ENCODE peak calls at places on chromosomes 16 and 17, in seven cellular contexts. One of them, this sample, is unnamed. For H3K4me1, the result is how much of the 10 kb centered on the place peaks cover.

GRCh38 chr16:65002265-65002664 is 119.6 kb downstream of the CDH11 start:
- DNase-seq in pancreas: no peak
- DNase-seq in gastrocnemius medialis: no peak
- DNase-seq in left lung: no peak
- DNase-seq in breast epithelium: no peak
- DNase-seq in uterus: no peak
- DNase-seq in vagina: no peak
- DNase-seq in this sample: no peak

GRCh38 chr16:88289001-88289400 is 93.8 kb upstream of the ZNF469 start:
- DNase-seq in left lung: no peak
- DNase-seq in vagina: no peak
- DNase-seq in gastrocnemius medialis: no peak
- DNase-seq in pancreas: no peak
- DNase-seq in uterus: no peak
- DNase-seq in breast epithelium: no peak
- DNase-seq in this sample: no peak

GRCh38 chr17:47652570-47652969 is 2.9 kb downstream of the KPNB1 start:
- DNase-seq in left lung: no peak
- DNase-seq in vagina: no peak
- DNase-seq in pancreas: no peak
- DNase-seq in uterus: no peak
- DNase-seq in breast epithelium: no peak
- DNase-seq in gastrocnemius medialis: no peak
- DNase-seq in this sample: no peak

GRCh38 chr16:75265911-75266701 is 14.7 kb upstream of the BCAR1 start:
- DNase-seq in uterus: peak
- DNase-seq in pancreas: peak
- DNase-seq in breast epithelium: peak
- DNase-seq in vagina: no peak
- DNase-seq in left lung: peak
- DNase-seq in gastrocnemius medialis: peak
- DNase-seq in this sample: no peak

GRCh38 chr17:74457146-74457819 is 9.2 kb upstream of the CD300A start:
- DNase-seq in uterus: peak
- DNase-seq in vagina: no peak
- DNase-seq in breast epithelium: peak
- DNase-seq in gastrocnemius medialis: no peak
- DNase-seq in left lung: peak
- DNase-seq in pancreas: peak
- DNase-seq in this sample: peak

GRCh38 chr16:15597822-15598647 is 44.9 kb downstream of the MARF1 start:
- DNase-seq in vagina: no peak
- DNase-seq in gastrocnemius medialis: peak
- DNase-seq in pancreas: no peak
- DNase-seq in left lung: no peak
- DNase-seq in breast epithelium: no peak
- DNase-seq in uterus: no peak
- DNase-seq in this sample: no peak

GRCh38 chr16:82758904-82759303 is 132.1 kb downstream of the CDH13 start:
- DNase-seq in vagina: no peak
- DNase-seq in left lung: no peak
- DNase-seq in gastrocnemius medialis: no peak
- DNase-seq in uterus: no peak
- DNase-seq in pancreas: no peak
- DNase-seq in breast epithelium: no peak
- DNase-seq in this sample: no peak

GRCh38 chr17:28763804-28764266 is 20.0 kb downstream of the TRAF4 start:
- DNase-seq in gastrocnemius medialis: peak
- DNase-seq in vagina: no peak
- DNase-seq in left lung: no peak
- DNase-seq in breast epithelium: peak
- DNase-seq in uterus: peak
- DNase-seq in pancreas: peak
- DNase-seq in this sample: peak

GRCh38 chr16:12811441-12812198 is 7.9 kb upstream of the CPPED1 start:
- DNase-seq in left lung: no peak
- DNase-seq in breast epithelium: no peak
- DNase-seq in vagina: no peak
- DNase-seq in uterus: no peak
- DNase-seq in gastrocnemius medialis: no peak
- DNase-seq in pancreas: no peak
- DNase-seq in this sample: no peak

GRCh38 chr17:48995871-48996695 is 1.1 kb upstream of the IGF2BP1 start:
- DNase-seq in left lung: no peak
- DNase-seq in gastrocnemius medialis: no peak
- DNase-seq in pancreas: no peak
- DNase-seq in uterus: no peak
- DNase-seq in vagina: peak
- DNase-seq in breast epithelium: no peak
- DNase-seq in this sample: no peak

GRCh38 chr16:84607694-84608093 is 10.2 kb downstream of the COTL1 start:
- DNase-seq in breast epithelium: no peak
- DNase-seq in pancreas: no peak
- DNase-seq in left lung: no peak
- DNase-seq in gastrocnemius medialis: no peak
- DNase-seq in vagina: no peak
- DNase-seq in uterus: no peak
- DNase-seq in this sample: no peak

GRCh38 chr16:53089434-53090270 is 34.9 kb downstream of the CHD9 start:
- DNase-seq in left lung: no peak
- DNase-seq in uterus: peak
- DNase-seq in vagina: no peak
- DNase-seq in gastrocnemius medialis: no peak
- DNase-seq in pancreas: no peak
- DNase-seq in breast epithelium: no peak
- DNase-seq in this sample: no peak
- H3K4me1 ChIP-seq in left lung: half or more
- H3K4me1 ChIP-seq in uterus: under half
- H3K4me1 ChIP-seq in vagina: half or more
- H3K4me1 ChIP-seq in gastrocnemius medialis: half or more
- H3K4me1 ChIP-seq in pancreas: under half
- H3K4me1 ChIP-seq in breast epithelium: under half
- H3K4me1 ChIP-seq in this sample: under half

DNA sequence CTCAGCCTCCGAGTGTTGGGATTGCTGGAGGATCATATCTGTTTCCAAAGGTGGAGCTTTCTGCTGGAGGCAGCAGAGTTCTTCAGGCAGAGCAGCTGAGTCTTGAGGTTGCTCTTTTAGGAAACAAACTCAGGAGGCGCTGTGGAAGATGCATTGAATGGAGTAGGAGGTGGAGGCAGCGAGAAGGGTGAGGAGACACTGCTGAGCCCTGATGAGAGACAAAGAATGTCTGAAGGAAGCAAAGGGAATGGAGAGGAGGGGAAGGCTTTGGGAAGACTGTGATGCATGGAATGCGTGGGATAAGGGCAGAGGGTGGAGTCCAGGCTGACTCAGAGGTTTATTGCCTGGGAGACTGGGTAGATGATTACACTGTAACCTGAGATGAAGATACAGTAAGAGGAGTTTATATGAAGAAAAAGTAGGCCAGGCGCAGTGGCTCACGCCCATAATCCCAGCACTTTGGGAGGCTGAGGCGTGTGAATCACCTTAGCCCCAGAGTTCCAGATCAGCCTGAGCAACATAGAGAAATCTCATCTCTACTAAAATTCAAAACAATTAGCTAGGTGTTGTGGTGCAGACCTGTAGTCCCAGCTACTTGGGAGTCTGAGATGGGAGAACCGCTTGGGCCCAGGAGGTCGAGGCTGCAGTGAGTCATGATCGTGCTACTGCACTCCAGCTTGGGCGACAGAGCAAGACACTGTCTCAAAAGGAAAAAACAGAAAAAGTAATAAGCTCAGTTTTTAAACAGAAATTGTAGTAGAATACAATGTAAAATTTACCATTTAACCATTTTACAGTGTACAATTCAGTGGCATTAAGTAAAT is 17.8 kb upstream of the TMEM219 start:
- DNase-seq in uterus: peak
- DNase-seq in breast epithelium: no peak
- DNase-seq in vagina: no peak
- DNase-seq in gastrocnemius medialis: no peak
- DNase-seq in left lung: no peak
- DNase-seq in pancreas: peak
- DNase-seq in this sample: no peak
- H3K4me3 ChIP-seq in uterus: no peak
- H3K4me3 ChIP-seq in breast epithelium: no peak
- H3K4me3 ChIP-seq in vagina: no peak
- H3K4me3 ChIP-seq in gastrocnemius medialis: no peak
- H3K4me3 ChIP-seq in left lung: no peak
- H3K4me3 ChIP-seq in pancreas: no peak
- H3K4me3 ChIP-seq in this sample: no peak

DNA sequence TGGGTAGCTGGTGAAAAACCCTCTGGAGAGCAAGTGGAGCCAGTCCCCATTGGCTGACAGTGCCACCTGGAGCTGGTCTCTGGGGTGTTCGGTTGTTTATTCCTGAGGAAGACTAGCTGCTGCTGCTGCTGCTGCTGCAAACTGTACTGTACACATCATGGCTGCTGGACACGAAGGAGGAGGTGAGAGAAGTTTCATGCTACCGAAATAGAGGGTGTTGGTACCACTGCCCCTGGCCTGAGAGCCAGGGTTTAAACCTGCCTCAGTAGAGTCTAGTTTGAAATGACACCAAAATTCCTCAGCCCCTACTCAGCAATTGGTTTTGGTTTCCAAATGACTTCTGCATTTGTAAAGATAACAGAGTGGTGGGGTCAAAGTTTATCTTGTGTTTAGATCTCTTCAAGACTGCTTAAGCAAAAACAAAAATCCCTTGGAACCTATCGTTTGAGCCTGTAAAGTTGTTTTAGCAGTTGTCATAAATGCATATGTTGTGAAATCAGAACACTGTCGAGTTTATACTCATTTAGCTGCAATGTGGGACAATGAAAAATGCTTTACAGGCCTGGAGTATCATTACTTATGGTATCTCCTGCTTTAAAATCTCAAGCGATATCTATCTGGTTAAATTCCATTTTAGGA is 40.8 kb downstream of the CYB5B start:
- DNase-seq in pancreas: no peak
- DNase-seq in uterus: no peak
- DNase-seq in gastrocnemius medialis: no peak
- DNase-seq in breast epithelium: no peak
- DNase-seq in vagina: no peak
- DNase-seq in left lung: no peak
- DNase-seq in this sample: no peak
- TF ChIP-seq CTCF in pancreas: no peak
- TF ChIP-seq CTCF in uterus: no peak
- TF ChIP-seq CTCF in gastrocnemius medialis: no peak
- TF ChIP-seq CTCF in breast epithelium: no peak
- TF ChIP-seq CTCF in vagina: no peak
- TF ChIP-seq CTCF in left lung: no peak
- TF ChIP-seq CTCF in this sample: no peak

GRCh38 chr16:28261916-28262315 is 30.4 kb upstream of the SBK1 start:
- DNase-seq in breast epithelium: no peak
- DNase-seq in uterus: no peak
- DNase-seq in gastrocnemius medialis: peak
- DNase-seq in vagina: no peak
- DNase-seq in pancreas: no peak
- DNase-seq in left lung: no peak
- DNase-seq in this sample: no peak
- H3K4me1 ChIP-seq in breast epithelium: under half
- H3K4me1 ChIP-seq in uterus: under half
- H3K4me1 ChIP-seq in gastrocnemius medialis: under half
- H3K4me1 ChIP-seq in vagina: under half
- H3K4me1 ChIP-seq in pancreas: under half
- H3K4me1 ChIP-seq in left lung: under half
- H3K4me1 ChIP-seq in this sample: under half

This sample was measured in CD8-positive, alpha-beta T cell.